ENCODE peak calls at places on chromosomes 3 and 15, in four cellular contexts. Z is fibroblast of pulmonary artery; L is CD8-positive, alpha-beta memory T cell; N is ascending aorta. J is an unnamed sample.
A peak's percentile ranks its signal among the peaks of the same experiment; 100 is the strongest.

GRCh38 chr3:177039875-177040274 is 157.4 kb downstream of the TBL1XR1 start:
- DNase-seq in Z (no peak), L (no peak), N (no peak), J (no peak)

GRCh38 chr3:30934208-30934550 is 39.7 kb upstream of the GADL1 start:
- DNase-seq in Z (peak; percentile 81), L (no peak), N (no peak), J (peak; percentile 66)

GRCh38 chr15:93244691-93245615 is 155.9 kb upstream of the RGMA start:
- DNase-seq in Z (no peak), L (no peak), N (no peak), J (no peak)

GRCh38 chr3:51622402-51622801 is 48.6 kb upstream of the TEX264 start:
- DNase-seq in Z (no peak), L (no peak), N (no peak), J (no peak)

GRCh38 chr3:58884457-58884856 is 165.4 kb downstream of the CFAP20DC start:
- DNase-seq in Z (no peak), L (no peak), N (no peak), J (no peak)

GRCh38 chr15:42919794-42920280 is 741 bp downstream of the TTBK2 start:
- DNase-seq in Z (peak; percentile 42), L (peak; percentile 2), N (no peak), J (peak; percentile 23)

GRCh38 chr3:134354612-134355275 is 19.5 kb downstream of the AMOTL2 start:
- DNase-seq in Z (no peak), L (no peak), N (no peak), J (no peak)

GRCh38 chr3:71247948-71248315 is 335.6 kb downstream of the FOXP1 start:
- DNase-seq in Z (no peak), L (no peak), N (no peak), J (no peak)

GRCh38 chr15:45499426-45499825 is 23.1 kb downstream of the SLC30A4 start:
- DNase-seq in Z (peak; percentile 47), L (no peak), N (no peak), J (peak; percentile 31)

GRCh38 chr15:100901702-100902435 is 17.3 kb upstream of the LRRK1 start:
- DNase-seq in Z (no peak), L (no peak), N (no peak), J (no peak)

GRCh38 chr3:115494826-115495225 is 128.5 kb upstream of the GAP43 start:
- DNase-seq in Z (no peak), L (no peak), N (no peak), J (no peak)

GRCh38 chr3:174441588-174442316 is 417.4 kb upstream of the NAALADL2 start:
- DNase-seq in Z (peak; percentile 91), L (no peak), N (no peak), J (peak; percentile 48)

GRCh38 chr3:129130291-129130813 is 8.7 kb upstream of the RAB43 start:
- DNase-seq in Z (no peak), L (no peak), N (no peak), J (no peak)

GRCh38 chr3:69848113-69848512 is 108.8 kb downstream of the MITF start:
- DNase-seq in Z (no peak), L (no peak), N (no peak), J (no peak)

GRCh38 chr15:90675464-90675863 is 41.7 kb upstream of the BLM start:
- DNase-seq in Z (no peak), L (no peak), N (no peak), J (no peak)

GRCh38 chr15:59438891-59439290 is 905 bp downstream of the FAM81A start:
- DNase-seq in Z (no peak), L (no peak), N (no peak), J (no peak)

GRCh38 chr3:178522200-178523052 is 13.8 kb upstream of the KCNMB2 start:
- DNase-seq in Z (no peak), L (no peak), N (no peak), J (no peak)

GRCh38 chr3:37862219-37862711 is 585 bp downstream of the CTDSPL start:
- DNase-seq in Z (peak; percentile 34), L (no peak), N (no peak), J (no peak)

GRCh38 chr3:126452213-126452612 is 23.5 kb downstream of the ZXDC start:
- DNase-seq in Z (no peak), L (no peak), N (no peak), J (no peak)

GRCh38 chr15:100665570-100665969 is 63.2 kb downstream of the ASB7 start:
- DNase-seq in Z (peak; percentile 45), L (no peak), N (no peak), J (no peak)

GRCh38 chr3:197501879-197502620 is 53.7 kb downstream of the BDH1 start:
- DNase-seq in Z (peak; percentile 66), L (no peak), N (no peak), J (peak; percentile 73)

GRCh38 chr3:98972155-98972554 is 70.7 kb upstream of the DCBLD2 start:
- DNase-seq in Z (peak; percentile 96), L (no peak), N (no peak), J (peak; percentile 95)

GRCh38 chr15:31263751-31264533 is 62.7 kb upstream of the KLF13 start:
- DNase-seq in Z (no peak), L (peak; percentile 55), N (no peak), J (no peak)
- H3K4me3 ChIP-seq in Z (no peak overlapping the region), L (peak overlapping the region; percentile 44), N (no peak overlapping the region), J (no peak overlapping the region)

DNA sequence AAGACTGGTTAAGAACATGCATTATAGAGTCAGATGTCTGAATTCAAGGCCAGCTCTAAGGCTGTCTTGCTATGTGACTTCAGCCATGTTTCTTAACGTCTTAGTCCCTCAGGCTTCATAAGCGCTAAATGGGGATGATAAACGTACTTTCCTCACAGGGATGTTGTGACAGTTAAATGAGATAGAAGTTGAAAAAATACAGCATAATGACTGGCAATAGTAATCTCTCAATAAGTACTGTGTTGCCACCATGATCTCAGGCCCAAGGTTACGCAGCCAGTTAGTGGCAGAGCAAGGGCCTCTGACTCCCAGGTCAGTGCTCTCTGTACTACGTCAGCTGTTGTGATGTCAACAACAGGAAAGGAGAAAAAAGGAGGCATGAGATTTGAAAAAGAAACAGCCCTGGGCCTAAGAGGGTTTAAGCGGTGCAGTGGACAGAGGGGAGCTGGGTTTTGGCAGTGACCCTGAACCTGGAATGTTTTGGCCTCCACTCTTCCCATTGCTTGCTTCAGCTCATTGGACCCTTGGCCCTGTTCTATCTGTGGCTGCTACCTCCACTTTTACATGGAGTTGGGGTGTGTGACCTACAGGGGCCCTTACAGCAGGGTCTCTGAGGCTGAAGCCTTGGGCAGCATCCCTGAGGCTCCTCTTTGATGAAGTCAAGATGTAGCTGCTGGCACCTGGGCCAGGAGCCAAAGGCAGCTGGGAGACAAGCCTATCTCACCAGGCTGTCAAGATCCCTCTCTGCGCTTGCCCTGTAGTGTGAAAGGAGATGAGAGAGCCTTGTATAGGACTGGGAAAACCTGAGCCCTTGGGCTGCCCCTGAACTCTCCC is 8.4 kb downstream of the DISP2 start:
- DNase-seq in Z (no peak), L (no peak), N (no peak), J (no peak)
- H3K4me3 ChIP-seq in Z (no peak overlapping the region), L (no peak overlapping the region), N (no peak overlapping the region), J (no peak overlapping the region)

GRCh38 chr15:89496155-89497098 is at the start of gene RHCG:
- DNase-seq in Z (peak; percentile 50), L (no peak), N (no peak), J (no peak)
- H3K4me3 ChIP-seq in Z (peak within 1 kb of the TSS; percentile 19), L (no peak within 1 kb of the TSS), N (no peak within 1 kb of the TSS), J (no peak within 1 kb of the TSS)

DNA sequence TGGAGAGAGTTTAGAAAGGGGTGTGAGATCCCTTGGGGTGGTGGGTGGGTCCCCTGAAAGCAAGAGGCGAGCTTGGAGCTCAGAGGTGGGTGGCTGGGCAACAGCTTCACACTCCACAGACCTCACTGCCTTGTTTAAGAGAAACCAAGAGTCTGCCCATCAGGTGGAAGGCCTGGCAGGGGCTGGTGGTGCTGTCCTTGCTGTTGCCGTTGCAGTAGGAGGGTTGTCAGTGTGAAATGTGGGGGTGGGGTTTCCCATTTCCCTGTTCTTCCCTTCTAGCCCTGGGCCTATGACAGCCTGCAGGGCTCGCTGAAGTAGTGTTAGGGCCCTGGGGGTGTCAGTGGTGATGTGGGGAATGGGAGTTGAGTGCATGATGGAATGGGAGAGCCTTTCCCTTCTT is 4.1 kb downstream of the PLEKHO2 start:
- DNase-seq in Z (no peak), L (no peak), N (no peak), J (no peak)
- H3K4me3 ChIP-seq in Z (peak overlapping the region; percentile 97), L (no peak overlapping the region), N (peak overlapping the region; percentile 92), J (no peak overlapping the region)

DNA sequence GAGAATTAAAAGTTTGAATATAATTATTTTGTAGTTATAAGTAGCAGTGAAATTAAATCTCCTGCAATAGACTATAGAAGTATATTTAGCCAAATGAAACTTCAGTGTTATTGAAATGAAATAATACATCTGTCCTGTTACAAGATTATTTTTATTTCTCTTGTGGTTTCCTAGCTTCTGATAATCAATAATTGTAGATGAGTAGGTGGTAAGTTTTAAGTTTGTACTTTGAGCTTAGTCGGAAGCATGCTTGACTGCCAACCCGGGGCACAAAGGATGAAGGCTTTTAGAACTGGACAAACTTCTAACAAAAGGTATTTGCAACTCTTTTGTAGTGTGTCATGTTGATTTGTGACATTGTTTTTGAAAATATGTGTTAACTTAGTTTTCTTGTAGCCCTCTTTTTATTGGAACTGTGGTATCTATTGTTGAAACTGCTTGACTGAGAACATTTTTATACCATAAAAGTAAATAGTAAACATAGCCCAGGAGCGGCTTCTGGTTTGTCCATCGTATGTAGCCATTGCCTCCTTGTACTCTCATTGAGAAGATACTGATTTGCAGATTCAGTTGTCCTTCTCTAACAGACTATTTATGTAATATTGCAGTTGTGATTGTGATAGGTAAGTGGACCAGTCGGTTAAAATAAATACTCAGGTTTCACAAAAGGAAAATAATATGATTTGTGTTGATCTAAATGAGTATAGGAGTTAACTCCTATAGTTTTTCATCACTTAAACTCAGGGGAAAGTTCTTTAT is 2.9 kb downstream of the CTNNB1 start:
- DNase-seq in Z (no peak), L (no peak), N (no peak), J (peak; percentile 16)
- H3K4me3 ChIP-seq in Z (peak overlapping the region; percentile 92), L (peak overlapping the region; percentile 8), N (peak overlapping the region; percentile 100), J (peak overlapping the region; percentile 97)